ENCODE peak calls at places on chromosomes 6 and 20, in seven cellular contexts. L, N, C, B, U, M and A are unnamed samples.

GRCh38 chr6:64733433-64733832 is 973.6 kb downstream of the EYS start:
- DNase-seq in U (no peak), B (no peak), L (no peak), N (no peak), M (no peak), C (no peak), A (no peak)

GRCh38 chr20:38301283-38301682 is 2.7 kb upstream of the BPI start:
- DNase-seq in B (no peak), C (no peak), N (no peak), M (no peak), U (no peak), L (no peak), A (no peak)

GRCh38 chr20:3085571-3086072 is 1.1 kb upstream of the AVP start:
- DNase-seq in L (no peak), C (no peak), M (no peak), U (no peak), N (no peak), B (no peak), A (no peak)

GRCh38 chr20:63222541-63222940 is 6.6 kb upstream of the YTHDF1 start:
- DNase-seq in N (no peak), L (no peak), B (no peak), M (no peak), C (no peak), U (no peak), A (no peak)

GRCh38 chr6:168294901-168295300 is 24.7 kb downstream of the DACT2 start:
- DNase-seq in B (no peak), C (no peak), N (no peak), U (no peak), L (no peak), M (no peak), A (no peak)

GRCh38 chr6:157997893-157998608 is 16.4 kb downstream of the SYNJ2 start:
- DNase-seq in M (no peak), L (no peak), B (no peak), N (peak), C (no peak), U (no peak), A (no peak)

GRCh38 chr20:1334761-1335160 is 5.8 kb upstream of the SDCBP2 start:
- DNase-seq in C (no peak), L (peak), N (no peak), B (no peak), U (no peak), M (peak), A (no peak)

GRCh38 chr6:106116125-106116524 is 30.0 kb downstream of the PRDM1 start:
- DNase-seq in L (no peak), C (no peak), U (no peak), N (no peak), M (no peak), B (no peak), A (no peak)

GRCh38 chr6:47665112-47665511 is 33.3 kb upstream of the ADGRF4 start:
- DNase-seq in N (no peak), M (no peak), B (no peak), U (no peak), C (no peak), L (no peak), A (no peak)

GRCh38 chr6:6686748-6687601 is 98.5 kb downstream of the LY86 start:
- DNase-seq in U (peak), B (no peak), M (peak), N (peak), L (peak), C (no peak), A (no peak)

GRCh38 chr20:37756234-37756633 is 62.4 kb downstream of the CTNNBL1 start:
- DNase-seq in B (no peak), C (no peak), U (no peak), L (no peak), N (no peak), M (no peak), A (no peak)

GRCh38 chr20:32535953-32536823 is 48.9 kb downstream of the NOL4L start:
- DNase-seq in U (no peak), L (peak), C (no peak), B (peak), N (peak), M (peak), A (peak)

GRCh38 chr6:23183846-23184245 is 614.5 kb downstream of the HDGFL1 start:
- DNase-seq in N (no peak), B (no peak), M (no peak), L (no peak), U (no peak), C (no peak), A (no peak)

GRCh38 chr20:45781391-45781931 is 10.2 kb downstream of the WFDC3 start:
- DNase-seq in C (no peak), B (no peak), M (no peak), N (no peak), U (no peak), L (no peak), A (no peak)

GRCh38 chr6:1016329-1017302 is 295.3 kb upstream of the FOXQ1 start:
- DNase-seq in L (no peak), C (no peak), M (no peak), B (no peak), N (no peak), U (no peak), A (no peak)

GRCh38 chr20:7836076-7836475 is 104.2 kb downstream of the HAO1 start:
- DNase-seq in N (no peak), C (no peak), L (no peak), M (no peak), U (no peak), B (no peak), A (no peak)

GRCh38 chr20:12053348-12053747 is 135.7 kb downstream of the BTBD3 start:
- DNase-seq in M (peak), C (peak), N (no peak), B (no peak), U (no peak), L (no peak), A (no peak)
- TF ChIP-seq POLR2AphosphoS5 in M (no peak), C (no peak), N (no peak), B (no peak), U (no peak), L (no peak), A (no peak)

DNA sequence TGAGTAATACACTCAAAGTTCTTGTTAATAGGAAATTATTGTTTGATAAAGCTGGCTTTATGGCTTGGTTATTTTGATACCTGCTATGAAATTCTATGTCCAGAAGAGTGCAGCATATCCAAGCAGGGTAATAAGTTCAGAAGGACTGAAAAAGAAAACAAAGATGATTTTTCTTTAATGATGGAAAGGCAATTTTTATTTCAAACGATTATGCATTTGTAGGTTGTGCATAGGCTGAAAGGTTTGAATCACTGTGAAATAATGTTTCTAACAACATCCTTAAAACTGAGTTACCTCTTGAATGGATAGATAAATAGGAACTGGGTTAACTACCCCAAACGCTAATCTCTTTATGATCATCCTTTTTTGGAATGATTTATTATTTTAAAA is 1.4 kb upstream of the MAN1A1 start:
- DNase-seq in N (peak), U (no peak), B (no peak), M (no peak), C (no peak), L (peak), A (no peak)
- TF ChIP-seq TAF1 in N (no peak), U (no peak), B (no peak), M (no peak), C (no peak), L (no peak), A (no peak)

GRCh38 chr20:44616604-44616964 is 34.2 kb downstream of the PKIG start:
- DNase-seq in B (no peak), C (no peak), N (no peak), M (no peak), U (no peak), L (peak), A (no peak)
- TF ChIP-seq POLR2AphosphoS5 in B (no peak), C (no peak), N (no peak), M (no peak), U (no peak), L (no peak), A (no peak)

GRCh38 chr6:43957273-43957672 is 170.0 kb downstream of the MRPL14 start:
- DNase-seq in C (no peak), N (no peak), B (no peak), M (no peak), L (no peak), U (no peak), A (no peak)
- TF ChIP-seq TAF1 in C (no peak), N (no peak), B (no peak), M (no peak), L (no peak), U (no peak), A (no peak)